ENCODE peak calls at places on chromosomes 2 and 18, in six cellular contexts. F is ELF-1, P is NCI-H524, T is ureter, J is AG08395, N is HCEC 1CT. L is an unnamed sample.

GRCh38 chr18:28961669-28962228 is 784.8 kb upstream of the CDH2 start:
- DNase-seq in F (peak; percentile 57), P (peak; percentile 15), T (no peak), J (peak; percentile 9), N (peak; percentile 12), L (no peak)

GRCh38 chr2:149766339-149766738 is 178.8 kb upstream of the MMADHC start:
- DNase-seq in F (no peak), P (no peak), T (no peak), J (no peak), N (no peak), L (no peak)

GRCh38 chr2:77104554-77104953 is 417.6 kb downstream of the LRRTM4 start:
- DNase-seq in F (peak; percentile 29), P (no peak), T (no peak), J (no peak), N (no peak), L (no peak)

GRCh38 chr2:226585130-226585561 is 214.5 kb downstream of the IRS1 start:
- DNase-seq in F (no peak), P (no peak), T (no peak), J (no peak), N (no peak), L (no peak)

GRCh38 chr2:31197166-31197565 is 20.1 kb downstream of the CAPN14 start:
- DNase-seq in F (peak; percentile 22), P (no peak), T (peak; percentile 39), J (no peak), N (no peak), L (no peak)

GRCh38 chr2:70771446-70771845 is 3.4 kb upstream of the ADD2 start:
- DNase-seq in F (no peak), P (no peak), T (no peak), J (no peak), N (no peak), L (no peak)

GRCh38 chr2:71801969-71802368 is 345.7 kb downstream of the CYP26B1 start:
- DNase-seq in F (peak; percentile 84), P (peak; percentile 30), T (peak; percentile 61), J (peak; percentile 82), N (peak; percentile 34), L (no peak)

GRCh38 chr2:69781321-69782248 is 39.7 kb downstream of the ANXA4 start:
- DNase-seq in F (no peak), P (no peak), T (peak; percentile 57), J (no peak), N (no peak), L (no peak)

GRCh38 chr2:99680946-99681345 is 191.1 kb upstream of the REV1 start:
- DNase-seq in F (no peak), P (no peak), T (no peak), J (peak; percentile 88), N (no peak), L (no peak)

GRCh38 chr2:239275037-239275685 is 125.7 kb downstream of the HDAC4 start:
- DNase-seq in F (peak; percentile 51), P (no peak), T (peak; percentile 83), J (peak; percentile 84), N (peak; percentile 98), L (peak; percentile 82)

GRCh38 chr2:36783276-36783675 is 86.8 kb downstream of the VIT start:
- DNase-seq in F (no peak), P (no peak), T (no peak), J (no peak), N (no peak), L (no peak)

GRCh38 chr2:85589982-85590791 is 5.4 kb upstream of the RNF181 start:
- DNase-seq in F (no peak), P (no peak), T (no peak), J (peak; percentile 86), N (peak; percentile 74), L (no peak)

GRCh38 chr2:151097118-151097517 is 164.5 kb downstream of the RBM43 start:
- DNase-seq in F (no peak), P (no peak), T (no peak), J (no peak), N (peak; percentile 6), L (no peak)

GRCh38 chr18:79798999-79799370 is 1.2 kb downstream of the KCNG2 start:
- DNase-seq in F (no peak), P (no peak), T (no peak), J (no peak), N (peak; percentile 27), L (no peak)

GRCh38 chr18:58755304-58756010 is 84.2 kb downstream of the MALT1 start:
- DNase-seq in F (no peak), P (no peak), T (no peak), J (no peak), N (no peak), L (no peak)

GRCh38 chr2:232459419-232460035 is 3.6 kb downstream of the ALPI start:
- DNase-seq in F (no peak), P (no peak), T (no peak), J (no peak), N (no peak), L (no peak)

GRCh38 chr2:151292546-151292945 is 3.1 kb upstream of the NMI start:
- DNase-seq in F (no peak), P (no peak), T (no peak), J (no peak), N (no peak), L (no peak)

L was measured in SIG-M5.